ENCODE peak calls at places on chromosomes 11 and 22, in ten cellular contexts. C is WTC11; P is OCI-LY7; W is NCI-H2081 treated with DMSO at 0.1 percent for 48 hours; O is immature natural killer cell; Q is renal cortical epithelial cell; R is astrocyte of the hippocampus; E is HFF-Myc; G is central memory CD8-positive, alpha-beta T cell; B is AG09319. Y is an unnamed sample.
A peak's percentile ranks its signal among the peaks of the same experiment; 100 is the strongest.

GRCh38 chr11:107017433-107018227 is 646 bp downstream of the GUCY1A2 start:
- DNase-seq in C (peak; percentile 82), R (peak; percentile 89), E (no peak), Q (no peak), P (no peak), O (no peak), W (no peak), B (no peak), G (no peak), Y (peak; percentile 59)

GRCh38 chr11:61700221-61700620 is 20.0 kb downstream of the DAGLA start:
- DNase-seq in P (no peak), B (no peak), E (peak; percentile 53), R (peak; percentile 55), C (no peak), O (no peak), Q (peak; percentile 87), G (no peak), W (no peak), Y (no peak)

GRCh38 chr11:5280582-5281102 is 10.9 kb upstream of the HBE1 start:
- DNase-seq in E (peak; percentile 100), W (no peak), Q (peak; percentile 99), C (peak; percentile 49), P (peak; percentile 3), G (no peak), R (peak; percentile 90), O (no peak), B (peak; percentile 95), Y (no peak)

GRCh38 chr11:2569321-2569721 is 124.5 kb downstream of the KCNQ1 start:
- DNase-seq in E (peak; percentile 40), R (no peak), C (no peak), O (peak; percentile 23), P (no peak), Q (no peak), B (peak; percentile 32), G (no peak), W (no peak), Y (no peak)

GRCh38 chr22:44584256-44584902 is 86.3 kb upstream of the RTL6 start:
- DNase-seq in G (no peak), R (no peak), B (no peak), O (no peak), C (no peak), E (no peak), Q (no peak), W (no peak), P (no peak), Y (no peak)

GRCh38 chr11:118924591-118925585 is 838 bp downstream of the BCL9L start:
- DNase-seq in B (no peak), C (peak; percentile 71), G (no peak), W (no peak), P (peak; percentile 72), E (no peak), R (peak; percentile 73), Q (no peak), O (peak; percentile 42), Y (peak; percentile 61)

GRCh38 chr11:128463386-128463829 is 124.0 kb downstream of the ETS1 start:
- DNase-seq in G (no peak), B (peak; percentile 44), C (no peak), O (no peak), P (no peak), Q (peak; percentile 83), W (no peak), R (peak; percentile 90), E (no peak), Y (no peak)

GRCh38 chr11:65316979-65317786 is 2.5 kb downstream of the CDC42EP2 start:
- DNase-seq in O (no peak), G (no peak), Q (peak; percentile 77), B (peak; percentile 85), R (peak; percentile 57), E (peak; percentile 91), P (no peak), W (no peak), C (peak; percentile 52), Y (no peak)

GRCh38 chr11:13368041-13368446 is 90.5 kb downstream of the BMAL1 start:
- DNase-seq in P (no peak), C (no peak), B (no peak), O (no peak), R (peak; percentile 73), G (no peak), W (no peak), Q (peak; percentile 78), E (no peak), Y (no peak)

GRCh38 chr11:130622126-130622525 is 173.7 kb downstream of the ADAMTS15 start:
- DNase-seq in W (no peak), O (no peak), P (no peak), E (no peak), Q (no peak), R (no peak), C (no peak), G (no peak), B (no peak), Y (peak; percentile 84)

GRCh38 chr22:36233796-36234195 is 5.5 kb downstream of the APOL2 start:
- DNase-seq in P (no peak), B (no peak), G (no peak), C (no peak), W (no peak), Q (no peak), E (no peak), R (no peak), O (no peak), Y (no peak)

GRCh38 chr11:9951714-9952275 is 287.9 kb downstream of the SWAP70 start:
- DNase-seq in E (no peak), P (no peak), O (no peak), C (no peak), B (no peak), G (no peak), R (peak; percentile 69), W (no peak), Q (no peak), Y (no peak)

GRCh38 chr11:10725114-10725906 is 25.7 kb upstream of the CTR9 start:
- DNase-seq in B (no peak), C (no peak), R (peak; percentile 81), E (no peak), W (no peak), P (no peak), O (no peak), G (no peak), Q (peak; percentile 92), Y (no peak)

GRCh38 chr11:3840289-3840869 is 380 bp downstream of the RHOG start:
- DNase-seq in P (peak; percentile 50), O (peak; percentile 25), C (no peak), E (no peak), Q (no peak), W (no peak), R (no peak), G (no peak), B (no peak), Y (no peak)

GRCh38 chr11:1632053-1632714 is 2.6 kb downstream of the KRTAP5-5 start:
- DNase-seq in O (no peak), G (no peak), C (no peak), R (no peak), Q (no peak), E (no peak), W (no peak), B (no peak), P (no peak), Y (no peak)

GRCh38 chr11:43359432-43359818 is 705 bp downstream of the TTC17 start:
- DNase-seq in R (peak; percentile 61), C (peak; percentile 21), G (no peak), B (no peak), W (no peak), P (peak; percentile 63), O (no peak), E (no peak), Q (peak; percentile 46), Y (no peak)

Y was measured in NCI-H1105.